ENCODE peak calls at places on chromosomes 7 and 10, in four cellular contexts. T is stomach, A is IMR-90, J is heart left ventricle. E is an unnamed sample.

GRCh38 chr7:96901822-96902412 is 103.4 kb upstream of the DLX6 start:
- DNase-seq in A (no peak), J (no peak), T (no peak), E (no peak)

GRCh38 chr10:125283191-125283590 is 122.8 kb upstream of the CTBP2 start:
- DNase-seq in A (no peak), J (no peak), T (no peak), E (no peak)

GRCh38 chr10:67473850-67474633 is 222.0 kb downstream of the CTNNA3 start:
- DNase-seq in T (no peak), A (no peak), J (no peak), E (no peak)

GRCh38 chr10:71241899-71242620 is 29.7 kb downstream of the UNC5B start:
- DNase-seq in A (no peak), T (no peak), J (peak; percentile 76), E (no peak)

GRCh38 chr7:112131016-112131415 is 75.2 kb downstream of the DOCK4 start:
- DNase-seq in J (no peak), A (no peak), T (no peak), E (no peak)

GRCh38 chr7:102463841-102464576 is 654 bp downstream of the ALKBH4 start:
- DNase-seq in T (no peak), A (no peak), J (no peak), E (no peak)

GRCh38 chr7:2360791-2361190 is 6.2 kb downstream of the EIF3B start:
- DNase-seq in A (peak; percentile 48), T (no peak), J (no peak), E (no peak)

GRCh38 chr10:43817368-43817767 is 168.7 kb upstream of the ZNF32 start:
- DNase-seq in J (no peak), T (no peak), A (peak; percentile 89), E (no peak)

GRCh38 chr7:46880508-46881196 is 701.3 kb downstream of the TNS3 start:
- DNase-seq in T (no peak), A (no peak), J (no peak), E (no peak)

GRCh38 chr7:56079450-56080185 is 13.1 kb downstream of the PHKG1 start:
- DNase-seq in A (peak; percentile 71), J (peak; percentile 93), T (peak; percentile 78), E (peak; percentile 86)

GRCh38 chr10:77566228-77566627 is 71.4 kb downstream of the KCNMA1 start:
- DNase-seq in T (no peak), J (no peak), A (peak; percentile 42), E (no peak)

GRCh38 chr7:112361154-112361553 is 89.1 kb upstream of the IFRD1 start:
- DNase-seq in T (no peak), J (no peak), A (no peak), E (no peak)

GRCh38 chr10:85612378-85612775 is 754.2 kb downstream of the GRID1 start:
- DNase-seq in T (no peak), A (no peak), J (no peak), E (no peak)

GRCh38 chr7:73668103-73668937 is 689 bp downstream of the VPS37D start:
- DNase-seq in A (no peak), T (no peak), J (no peak), E (no peak)

GRCh38 chr10:30985552-30985951 is 46.1 kb downstream of the ZNF438 start:
- DNase-seq in A (peak; percentile 62), J (no peak), T (no peak), E (no peak)

GRCh38 chr7:72316148-72316547 is 96.0 kb downstream of the CALN1 start:
- DNase-seq in A (no peak), J (no peak), T (no peak), E (no peak)

GRCh38 chr10:104642311-104643022 is 1.4 kb downstream of the SORCS3 start:
- DNase-seq in J (peak; percentile 42), A (no peak), T (no peak), E (no peak)

GRCh38 chr7:27739301-27739913 is 555 bp upstream of the TAX1BP1 start:
- DNase-seq in T (no peak), A (peak; percentile 70), J (no peak), E (no peak)

GRCh38 chr7:74569501-74570075 is 87.9 kb upstream of the GTF2I start:
- DNase-seq in A (no peak), J (no peak), T (no peak), E (no peak)

GRCh38 chr7:95420996-95421846 is 13.6 kb downstream of the PON2 start:
- DNase-seq in J (no peak), T (no peak), A (peak; percentile 79), E (no peak)

GRCh38 chr7:81715984-81716588 is 53.8 kb downstream of the HGF start:
- DNase-seq in A (peak; percentile 53), T (no peak), J (no peak), E (no peak)

GRCh38 chr7:43479042-43479441 is 103.9 kb upstream of the STK17A start:
- DNase-seq in A (no peak), J (no peak), T (no peak), E (no peak)

GRCh38 chr7:142383826-142384507 is 126.1 kb upstream of the PRSS58 start:
- DNase-seq in J (no peak), T (no peak), A (no peak), E (no peak)

GRCh38 chr7:131222171-131222570 is 105.5 kb upstream of the MKLN1 start:
- DNase-seq in J (no peak), A (no peak), T (no peak), E (no peak)

GRCh38 chr7:95012001-95012400 is 104.6 kb downstream of the PPP1R9A start:
- DNase-seq in J (no peak), A (no peak), T (no peak), E (no peak)

GRCh38 chr10:62224606-62225005 is 44.0 kb downstream of the RTKN2 start:
- DNase-seq in A (peak; percentile 78), J (no peak), T (no peak), E (no peak)

GRCh38 chr7:101884671-101885596 is 67.5 kb downstream of the CUX1 start:
- DNase-seq in A (no peak), J (no peak), T (no peak), E (no peak)

GRCh38 chr10:133520193-133520738 is 6.9 kb upstream of the CYP2E1 start:
- DNase-seq in T (peak; percentile 90), A (peak; percentile 30), J (peak; percentile 82), E (peak; percentile 94)

GRCh38 chr10:127462643-127463295 is 86.3 kb upstream of the NPS start:
- DNase-seq in T (no peak), J (no peak), A (no peak), E (no peak)

GRCh38 chr7:12549106-12549505 is 21.4 kb upstream of the SCIN start:
- DNase-seq in A (peak; percentile 41), J (no peak), T (no peak), E (no peak)

GRCh38 chr7:44750921-44751571 is 2.4 kb downstream of the ZMIZ2 start:
- DNase-seq in A (peak; percentile 52), J (no peak), T (no peak), E (peak; percentile 74)

GRCh38 chr10:104045151-104046089 is 40.3 kb downstream of the COL17A1 start:
- DNase-seq in A (peak; percentile 76), J (no peak), T (peak; percentile 46), E (peak; percentile 47)

DNA sequence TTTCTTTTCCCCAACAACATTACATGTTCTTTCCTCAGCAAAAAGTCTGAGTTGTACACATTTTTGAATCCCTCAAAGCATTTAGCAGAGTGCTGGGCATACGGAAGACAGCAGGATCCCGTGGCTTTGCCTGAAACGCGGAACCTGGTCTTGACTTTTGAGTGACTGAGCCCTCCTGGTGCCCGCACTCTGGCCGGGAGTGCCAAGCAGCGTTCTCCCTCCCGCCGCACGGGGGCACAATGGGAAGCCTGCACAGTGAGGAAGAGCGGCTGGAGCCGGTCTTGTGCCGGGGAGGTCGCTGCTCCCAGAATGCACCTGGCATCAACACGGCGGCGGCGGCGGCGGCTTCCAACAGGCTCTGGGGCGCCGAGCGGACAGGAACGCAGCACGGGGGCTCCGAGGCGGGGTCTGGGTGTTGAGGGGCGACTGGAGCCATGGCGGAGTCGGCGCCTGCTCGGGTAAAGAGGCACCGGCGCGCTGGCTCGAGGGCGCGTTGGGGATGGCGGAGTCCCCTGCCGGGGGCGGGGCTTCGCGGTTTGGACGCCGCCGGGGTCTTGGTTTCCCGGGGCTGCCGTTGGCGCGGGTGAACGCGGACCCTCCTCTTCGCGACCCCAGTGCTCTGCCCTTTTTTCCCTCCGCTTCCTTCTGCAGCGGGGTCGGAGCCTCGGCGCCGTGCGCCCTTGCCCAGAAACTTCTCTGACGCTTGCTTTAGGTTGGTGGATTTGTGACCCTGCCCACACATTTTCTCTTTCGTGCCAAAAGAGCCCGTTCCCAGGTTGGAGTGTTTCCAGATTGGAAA is at the start of gene ZNF212:
- DNase-seq in J (peak; percentile 92), A (peak; percentile 83), T (peak; percentile 92), E (peak; percentile 92)
- TF ChIP-seq POLR2A in J (peak; percentile 48), A (peak; percentile 56), T (no peak), E (peak; percentile 18)

GRCh38 chr7:38580485-38580884 is 50.7 kb downstream of the AMPH start:
- DNase-seq in A (no peak), J (no peak), T (no peak), E (no peak)
- H3K4me3 ChIP-seq in A (no peak overlapping the region), J (no peak overlapping the region), T (no peak overlapping the region), E (no peak overlapping the region)

DNA sequence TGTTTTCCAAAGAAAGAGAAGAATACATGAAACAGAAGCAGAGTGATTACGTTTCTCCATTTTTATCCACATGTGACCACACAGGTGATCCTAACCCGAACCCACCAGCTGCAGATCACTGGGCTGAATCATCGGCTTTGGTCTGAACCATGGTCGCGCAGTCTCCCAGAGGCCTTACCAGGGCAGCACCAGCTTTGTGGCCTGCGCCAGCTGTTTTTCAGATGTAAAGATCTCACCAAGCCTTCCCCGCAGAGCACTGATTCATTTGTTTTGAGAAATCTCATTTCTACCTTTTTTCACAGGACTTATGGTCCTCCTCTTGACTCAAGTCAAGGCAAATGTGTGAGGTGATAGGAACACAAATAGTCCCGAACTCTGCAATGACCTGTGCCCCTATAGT is 207.0 kb upstream of the PPP2R2D start:
- DNase-seq in J (no peak), A (no peak), T (no peak), E (no peak)
- TF ChIP-seq POLR2A in J (no peak), A (no peak), T (no peak), E (no peak)

GRCh38 chr7:1060315-1061080 is 16.2 kb downstream of the GPR146 start:
- DNase-seq in A (no peak), J (peak; percentile 68), T (peak; percentile 82), E (peak; percentile 82)
- H3K4me3 ChIP-seq in A (no peak overlapping the region), J (no peak overlapping the region), T (peak overlapping the region; percentile 6), E (no peak overlapping the region)

GRCh38 chr10:89525556-89525955 is 9.8 kb downstream of the SLC16A12 start:
- DNase-seq in A (no peak), T (no peak), J (no peak), E (no peak)

GRCh38 chr10:89522463-89522862 is 12.9 kb downstream of the SLC16A12 start:
- DNase-seq in J (no peak), T (no peak), A (peak; percentile 53), E (no peak)

GRCh38 chr10:89523274-89523673 is 12.1 kb downstream of the SLC16A12 start:
- DNase-seq in A (no peak), J (no peak), T (no peak), E (no peak)

GRCh38 chr10:89524279-89524678 is 11.1 kb downstream of the SLC16A12 start:
- DNase-seq in T (no peak), J (no peak), A (no peak), E (no peak)

GRCh38 chr10:89526396-89526795 is 9.0 kb downstream of the SLC16A12 start:
- DNase-seq in A (no peak), J (no peak), T (no peak), E (no peak)
- TF ChIP-seq POLR2A in A (no peak), J (no peak), T (no peak), E (no peak)